ENCODE peak calls at places on chromosomes 3 and 15, in four cellular contexts. One of them, this sample, is unnamed.
A peak's percentile ranks its signal among the peaks of the same experiment; 100 is the strongest.

GRCh38 chr15:34732430-34732829 is 22.4 kb downstream of the GJD2 start:
- DNase-seq in HepG2: no peak
- DNase-seq in HCT116: no peak
- DNase-seq in K562: no peak
- DNase-seq in this sample: no peak

GRCh38 chr15:71117906-71118305 is 2.6 kb downstream of the THSD4 start:
- DNase-seq in HepG2: no peak
- DNase-seq in HCT116: no peak
- DNase-seq in K562: no peak
- DNase-seq in this sample: no peak

GRCh38 chr3:74850381-74850780 is 235.9 kb upstream of the CNTN3 start:
- DNase-seq in HepG2: no peak
- DNase-seq in HCT116: no peak
- DNase-seq in K562: no peak
- DNase-seq in this sample: no peak

GRCh38 chr3:195270350-195271115 is 426 bp downstream of the XXYLT1 start:
- DNase-seq in HepG2: peak; percentile 45
- DNase-seq in HCT116: peak; percentile 26
- DNase-seq in K562: peak; percentile 54
- DNase-seq in this sample: peak; percentile 62

GRCh38 chr15:88745696-88746095 is 57.5 kb upstream of the ACAN start:
- DNase-seq in HepG2: no peak
- DNase-seq in HCT116: no peak
- DNase-seq in K562: no peak
- DNase-seq in this sample: no peak

GRCh38 chr3:194959217-194959616 is 273.5 kb downstream of the FAM43A start:
- DNase-seq in HepG2: no peak
- DNase-seq in HCT116: no peak
- DNase-seq in K562: no peak
- DNase-seq in this sample: no peak

GRCh38 chr3:180870008-180870733 is 42.3 kb upstream of the FXR1 start:
- DNase-seq in HepG2: no peak
- DNase-seq in HCT116: no peak
- DNase-seq in K562: peak; percentile 13
- DNase-seq in this sample: no peak

GRCh38 chr3:26630669-26631384 is 8.3 kb downstream of the LRRC3B start:
- DNase-seq in HepG2: no peak
- DNase-seq in HCT116: no peak
- DNase-seq in K562: no peak
- DNase-seq in this sample: no peak

GRCh38 chr15:93035953-93036810 is 52.8 kb downstream of the RGMA start:
- DNase-seq in HepG2: peak; percentile 28
- DNase-seq in HCT116: peak; percentile 37
- DNase-seq in K562: peak; percentile 75
- DNase-seq in this sample: peak; percentile 50

GRCh38 chr3:186782542-186783069 is 771 bp upstream of the EIF4A2 start:
- DNase-seq in HepG2: peak; percentile 30
- DNase-seq in HCT116: no peak
- DNase-seq in K562: no peak
- DNase-seq in this sample: peak; percentile 56

GRCh38 chr3:73933585-73933984 is 308.8 kb upstream of the PDZRN3 start:
- DNase-seq in HepG2: no peak
- DNase-seq in HCT116: no peak
- DNase-seq in K562: no peak
- DNase-seq in this sample: no peak

GRCh38 chr3:27623085-27623753 is 98.9 kb downstream of the EOMES start:
- DNase-seq in HepG2: peak; percentile 86
- DNase-seq in HCT116: no peak
- DNase-seq in K562: no peak
- DNase-seq in this sample: no peak

GRCh38 chr3:109025896-109026295 is 72.2 kb upstream of the GUCA1C start:
- DNase-seq in HepG2: no peak
- DNase-seq in HCT116: no peak
- DNase-seq in K562: no peak
- DNase-seq in this sample: no peak

GRCh38 chr3:12948891-12949711 is 107.7 kb upstream of the RPL32 start:
- DNase-seq in HepG2: no peak
- DNase-seq in HCT116: peak; percentile 32
- DNase-seq in K562: no peak
- DNase-seq in this sample: no peak

GRCh38 chr3:46926039-46926438 is 48.5 kb downstream of the PTH1R start:
- DNase-seq in HepG2: no peak
- DNase-seq in HCT116: no peak
- DNase-seq in K562: peak; percentile 49
- DNase-seq in this sample: no peak
- TF ChIP-seq JUND in HepG2: no peak
- TF ChIP-seq JUND in HCT116: no peak
- TF ChIP-seq JUND in K562: no peak
- TF ChIP-seq JUND in this sample: no peak

GRCh38 chr3:66675383-66675782 is 174.6 kb upstream of the LRIG1 start:
- DNase-seq in HepG2: no peak
- DNase-seq in HCT116: no peak
- DNase-seq in K562: no peak
- DNase-seq in this sample: no peak
- TF ChIP-seq JUND in HepG2: no peak
- TF ChIP-seq JUND in HCT116: no peak
- TF ChIP-seq JUND in K562: no peak
- TF ChIP-seq JUND in this sample: no peak

GRCh38 chr3:100083209-100083608 is 31.1 kb downstream of the FILIP1L start:
- DNase-seq in HepG2: no peak
- DNase-seq in HCT116: no peak
- DNase-seq in K562: no peak
- DNase-seq in this sample: no peak

GRCh38 chr3:100080573-100080972 is 33.7 kb downstream of the FILIP1L start:
- DNase-seq in HepG2: peak; percentile 38
- DNase-seq in HCT116: no peak
- DNase-seq in K562: no peak
- DNase-seq in this sample: no peak

GRCh38 chr3:100082108-100082642 is 32.1 kb downstream of the FILIP1L start:
- DNase-seq in HepG2: no peak
- DNase-seq in HCT116: no peak
- DNase-seq in K562: peak; percentile 19
- DNase-seq in this sample: no peak

GRCh38 chr3:100084100-100084806 is 30.0 kb downstream of the FILIP1L start:
- DNase-seq in HepG2: no peak
- DNase-seq in HCT116: no peak
- DNase-seq in K562: no peak
- DNase-seq in this sample: no peak

GRCh38 chr3:100082724-100083123 is 31.6 kb downstream of the FILIP1L start:
- DNase-seq in HepG2: no peak
- DNase-seq in HCT116: no peak
- DNase-seq in K562: no peak
- DNase-seq in this sample: no peak
- TF ChIP-seq JUND in HepG2: no peak
- TF ChIP-seq JUND in HCT116: no peak
- TF ChIP-seq JUND in K562: no peak
- TF ChIP-seq JUND in this sample: no peak

GRCh38 chr3:149630806-149631205 is 27.0 kb downstream of the WWTR1 start:
- DNase-seq in HepG2: no peak
- DNase-seq in HCT116: no peak
- DNase-seq in K562: no peak
- DNase-seq in this sample: no peak

GRCh38 chr3:149632225-149632624 is 25.6 kb downstream of the WWTR1 start:
- DNase-seq in HepG2: no peak
- DNase-seq in HCT116: no peak
- DNase-seq in K562: no peak
- DNase-seq in this sample: no peak

GRCh38 chr3:149634072-149634471 is 23.8 kb downstream of the WWTR1 start:
- DNase-seq in HepG2: no peak
- DNase-seq in HCT116: no peak
- DNase-seq in K562: no peak
- DNase-seq in this sample: no peak

GRCh38 chr3:149635396-149635795 is 22.4 kb downstream of the WWTR1 start:
- DNase-seq in HepG2: no peak
- DNase-seq in HCT116: no peak
- DNase-seq in K562: no peak
- DNase-seq in this sample: no peak

GRCh38 chr3:149634573-149634972 is 23.3 kb downstream of the WWTR1 start:
- DNase-seq in HepG2: peak; percentile 56
- DNase-seq in HCT116: no peak
- DNase-seq in K562: no peak
- DNase-seq in this sample: no peak
- TF ChIP-seq JUND in HepG2: no peak
- TF ChIP-seq JUND in HCT116: no peak
- TF ChIP-seq JUND in K562: no peak
- TF ChIP-seq JUND in this sample: no peak

GRCh38 chr15:68315495-68316007 is 38.0 kb downstream of the FEM1B start:
- DNase-seq in HepG2: no peak
- DNase-seq in HCT116: no peak
- DNase-seq in K562: no peak
- DNase-seq in this sample: no peak

GRCh38 chr15:68316061-68316804 is 38.7 kb downstream of the FEM1B start:
- DNase-seq in HepG2: no peak
- DNase-seq in HCT116: no peak
- DNase-seq in K562: peak; percentile 40
- DNase-seq in this sample: no peak

GRCh38 chr15:68314563-68314962 is 37.0 kb downstream of the FEM1B start:
- DNase-seq in HepG2: peak; percentile 18
- DNase-seq in HCT116: no peak
- DNase-seq in K562: no peak
- DNase-seq in this sample: no peak

GRCh38 chr15:68313501-68314390 is 36.2 kb downstream of the FEM1B start:
- DNase-seq in HepG2: no peak
- DNase-seq in HCT116: no peak
- DNase-seq in K562: no peak
- DNase-seq in this sample: no peak

DNA sequence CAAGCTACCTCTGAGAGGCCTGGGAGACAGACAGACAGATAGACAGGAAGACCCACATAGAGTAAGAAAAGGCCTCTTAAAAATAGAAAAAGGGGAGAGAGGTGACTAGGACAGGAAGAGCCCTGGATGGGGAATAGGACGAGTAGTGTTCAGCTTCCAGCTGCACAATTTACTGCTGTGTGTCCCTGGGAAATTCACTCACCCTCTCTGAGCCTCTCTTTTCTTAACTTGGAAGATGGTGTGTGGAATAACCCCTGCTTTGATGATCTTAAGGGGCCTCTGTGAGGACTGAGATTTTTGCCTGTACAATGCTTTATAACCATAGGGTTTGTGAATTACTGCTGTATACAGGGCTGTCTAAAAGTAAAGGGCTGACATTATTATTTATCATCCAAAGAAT is 37.5 kb downstream of the FEM1B start:
- DNase-seq in HepG2: no peak
- DNase-seq in HCT116: no peak
- DNase-seq in K562: no peak
- DNase-seq in this sample: no peak
- TF ChIP-seq JUND in HepG2: no peak
- TF ChIP-seq JUND in HCT116: no peak
- TF ChIP-seq JUND in K562: no peak
- TF ChIP-seq JUND in this sample: no peak

DNA sequence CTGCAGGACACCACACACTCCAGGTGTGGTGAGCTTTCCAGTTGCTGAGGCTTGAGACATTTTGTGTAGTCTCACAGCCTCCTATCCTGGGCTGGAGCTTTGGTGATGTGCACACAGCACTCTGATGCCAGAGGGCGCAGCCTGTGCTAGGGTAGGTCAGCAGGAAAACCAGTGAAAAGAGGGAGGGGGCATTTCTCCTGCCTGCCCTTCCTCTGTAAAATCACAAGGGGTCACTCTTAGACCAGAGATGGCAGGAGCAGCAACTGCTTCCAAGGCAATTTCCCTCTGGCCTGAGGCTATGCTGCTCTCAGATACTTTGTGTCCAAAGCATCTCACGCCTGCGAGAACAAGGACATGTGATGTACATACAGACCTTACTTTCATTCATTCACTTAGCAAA is 16.5 kb upstream of the MUSTN1 start:
- DNase-seq in HepG2: peak; percentile 58
- DNase-seq in HCT116: peak; percentile 38
- DNase-seq in K562: peak; percentile 60
- DNase-seq in this sample: peak; percentile 44
- TF ChIP-seq JUND in HepG2: no peak
- TF ChIP-seq JUND in HCT116: no peak
- TF ChIP-seq JUND in K562: no peak
- TF ChIP-seq JUND in this sample: no peak

GRCh38 chr3:49812916-49813496 is 747 bp downstream of the UBA7 start:
- DNase-seq in HepG2: no peak
- DNase-seq in HCT116: no peak
- DNase-seq in K562: no peak
- DNase-seq in this sample: no peak
- TF ChIP-seq JUND in HepG2: no peak
- TF ChIP-seq JUND in HCT116: no peak
- TF ChIP-seq JUND in K562: no peak
- TF ChIP-seq JUND in this sample: no peak

GRCh38 chr15:55774113-55774970 is 31.4 kb upstream of the PRTG start:
- DNase-seq in HepG2: peak; percentile 33
- DNase-seq in HCT116: peak; percentile 40
- DNase-seq in K562: peak; percentile 61
- DNase-seq in this sample: peak; percentile 28
- TF ChIP-seq JUND in HepG2: no peak
- TF ChIP-seq JUND in HCT116: no peak
- TF ChIP-seq JUND in K562: no peak
- TF ChIP-seq JUND in this sample: no peak

This sample was measured in T47D.